ENCODE peak calls at places on chromosomes 13 and 19, in seven cellular contexts. W, A, N, V, R, C and G are unnamed samples.

GRCh38 chr19:50493171-50493570 is 16.5 kb upstream of the GARIN5A start:
- DNase-seq in C (no peak), R (no peak), W (no peak), N (no peak), A (peak), V (no peak), G (peak)

GRCh38 chr19:39746836-39747529 is 9.2 kb upstream of the CLC start:
- DNase-seq in W (no peak), N (no peak), A (no peak), R (no peak), V (no peak), C (no peak), G (no peak)

GRCh38 chr13:48944221-48944620 is 31.5 kb upstream of the FNDC3A start:
- DNase-seq in A (no peak), N (no peak), R (no peak), C (no peak), V (no peak), W (no peak), G (no peak)

GRCh38 chr13:28743499-28744083 is 24.8 kb upstream of the SLC46A3 start:
- DNase-seq in R (no peak), V (no peak), C (no peak), A (no peak), N (no peak), W (no peak), G (no peak)

GRCh38 chr19:35959040-35959967 is 23.1 kb downstream of the LRFN3 start:
- DNase-seq in R (no peak), V (no peak), A (peak), W (peak), C (no peak), N (peak), G (peak)

GRCh38 chr19:2239771-2240770 is 3.4 kb downstream of the SF3A2 start:
- DNase-seq in V (no peak), W (peak), N (no peak), C (peak), R (no peak), A (no peak), G (no peak)

GRCh38 chr19:17681505-17682125 is 6.5 kb downstream of the UNC13A start:
- DNase-seq in W (peak), V (peak), R (no peak), C (peak), N (no peak), A (peak), G (no peak)

GRCh38 chr13:21282065-21282464 is 105.6 kb downstream of the MRPL57 start:
- DNase-seq in W (no peak), R (no peak), C (no peak), V (no peak), A (no peak), N (no peak), G (no peak)

GRCh38 chr19:1466461-1467227 is 12.4 kb downstream of the C19orf25 start:
- DNase-seq in V (no peak), W (no peak), N (peak), A (no peak), R (no peak), C (no peak), G (no peak)

GRCh38 chr13:76837811-76838210 is 48.4 kb downstream of the KCTD12 start:
- DNase-seq in R (no peak), C (no peak), V (no peak), A (no peak), W (no peak), N (no peak), G (no peak)

GRCh38 chr19:33325920-33326319 is 23.6 kb upstream of the CEBPA start:
- DNase-seq in N (no peak), W (no peak), C (peak), R (no peak), V (no peak), A (no peak), G (no peak)

GRCh38 chr13:33740134-33740538 is 77.8 kb upstream of the RFC3 start:
- DNase-seq in C (peak), N (no peak), W (no peak), V (peak), R (no peak), A (no peak), G (no peak)

GRCh38 chr19:21158523-21159135 is 16.8 kb downstream of the ZNF431 start:
- DNase-seq in W (no peak), V (no peak), C (peak), N (no peak), R (no peak), A (no peak), G (no peak)

GRCh38 chr19:15730538-15730937 is 2.7 kb downstream of the OR10H2 start:
- DNase-seq in W (no peak), R (no peak), N (no peak), A (no peak), V (no peak), C (no peak), G (no peak)

GRCh38 chr13:40060318-40061007 is 405.0 kb downstream of the COG6 start:
- DNase-seq in N (peak), A (peak), C (peak), V (peak), R (no peak), W (peak), G (peak)

GRCh38 chr19:39141929-39142328 is 16.3 kb downstream of the PAK4 start:
- DNase-seq in V (no peak), A (no peak), W (no peak), N (no peak), C (no peak), R (no peak), G (no peak)

GRCh38 chr19:5103812-5104410 is 135.0 kb downstream of the KDM4B start:
- DNase-seq in N (no peak), R (no peak), W (no peak), C (no peak), V (no peak), A (no peak), G (no peak)
- H3K4me3 ChIP-seq in N (no peak), R (no peak), W (no peak), C (no peak), V (no peak), A (no peak), G (no peak)

GRCh38 chr19:29858621-29859020 is 46.8 kb downstream of the CCNE1 start:
- DNase-seq in C (no peak), V (no peak), A (no peak), N (no peak), R (no peak), W (no peak), G (no peak)
- H3K4me3 ChIP-seq in C (no peak), V (no peak), A (no peak), N (no peak), R (no peak), W (no peak), G (no peak)

DNA sequence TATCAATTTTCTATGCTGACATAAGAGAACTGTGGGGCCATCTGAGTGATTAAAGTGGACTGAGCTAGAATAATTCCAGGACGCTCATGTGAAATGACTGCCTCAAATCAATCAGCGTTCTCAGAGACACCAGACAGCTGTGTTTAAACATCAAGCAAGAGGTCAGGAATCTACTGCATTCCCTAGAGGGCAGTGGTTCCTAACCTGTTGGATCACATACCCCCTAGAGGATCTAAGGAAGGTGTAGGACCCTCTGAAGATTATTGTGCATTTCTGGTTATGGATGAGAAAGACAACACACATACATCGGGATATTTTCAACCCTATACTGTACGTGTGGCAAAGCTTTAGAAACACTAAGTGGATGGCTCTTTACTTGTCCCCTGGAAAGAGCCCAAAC is 51.8 kb upstream of the FREM2 start:
- DNase-seq in W (no peak), V (no peak), C (no peak), A (no peak), N (no peak), R (no peak), G (no peak)
- H3K4me3 ChIP-seq in W (no peak), V (no peak), C (no peak), A (no peak), N (no peak), R (no peak), G (no peak)

DNA sequence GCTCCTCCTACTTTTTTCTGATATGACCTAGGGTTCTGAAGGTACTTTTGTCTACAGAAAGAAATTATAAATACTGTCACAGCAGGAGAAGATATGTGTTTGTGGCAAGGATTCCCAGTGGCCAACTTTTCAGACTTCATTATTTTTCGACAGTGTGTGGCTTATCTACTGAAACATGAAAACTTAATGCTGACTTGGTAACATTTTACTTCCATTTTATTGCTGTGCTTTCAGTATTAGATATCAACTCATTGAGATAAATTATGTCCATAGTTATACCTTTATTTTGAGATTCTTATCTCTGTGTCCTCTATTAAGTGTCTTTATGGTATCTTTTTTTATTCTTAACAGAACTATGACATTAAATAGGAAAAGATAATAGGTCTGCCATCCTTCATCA is 700.0 kb downstream of the PCDH9 start:
- DNase-seq in R (no peak), V (no peak), C (no peak), A (no peak), N (no peak), W (no peak), G (no peak)
- H3K4me3 ChIP-seq in R (no peak), V (no peak), C (no peak), A (no peak), N (no peak), W (no peak), G (no peak)

DNA sequence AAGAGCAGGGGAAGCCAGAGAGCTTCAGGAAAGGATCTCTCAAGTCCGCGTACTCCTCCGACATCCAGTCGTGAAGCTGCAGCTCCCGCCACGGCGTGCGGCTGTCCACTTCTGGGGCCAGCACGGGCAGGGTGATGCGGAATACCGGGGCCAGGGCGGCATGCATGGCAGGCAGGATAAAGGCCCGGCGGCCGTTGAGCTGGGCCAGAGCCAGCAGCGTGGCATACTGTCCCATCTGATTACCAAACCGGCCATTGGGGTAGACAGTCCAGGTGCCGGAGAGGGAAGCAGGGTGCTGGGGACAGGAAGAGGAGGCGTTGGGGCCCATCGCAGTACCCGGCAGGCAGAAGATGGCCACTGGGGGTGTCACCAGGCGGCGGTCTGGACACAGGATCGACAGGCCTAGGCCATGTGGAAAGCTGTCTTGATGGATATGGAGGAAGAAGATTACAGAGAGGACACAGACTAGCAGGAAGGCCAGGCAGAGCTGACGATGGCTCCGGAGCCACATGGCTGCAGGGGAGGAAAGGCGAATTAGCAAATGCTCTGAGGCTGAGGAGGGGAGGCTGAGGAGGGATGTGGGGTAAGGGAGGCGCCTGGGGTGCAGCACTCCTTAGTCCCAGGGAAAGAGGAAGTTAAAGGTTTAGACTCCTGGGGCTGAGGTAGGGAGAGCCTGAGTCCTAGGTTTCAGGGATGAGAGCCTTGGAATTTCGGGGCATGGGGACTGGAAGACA is 1.5 kb downstream of the FUT1 start:
- DNase-seq in R (no peak), A (no peak), N (no peak), W (no peak), V (no peak), C (no peak), G (no peak)
- H3K4me3 ChIP-seq in R (no peak), A (peak), N (peak), W (no peak), V (no peak), C (no peak), G (no peak)

DNA sequence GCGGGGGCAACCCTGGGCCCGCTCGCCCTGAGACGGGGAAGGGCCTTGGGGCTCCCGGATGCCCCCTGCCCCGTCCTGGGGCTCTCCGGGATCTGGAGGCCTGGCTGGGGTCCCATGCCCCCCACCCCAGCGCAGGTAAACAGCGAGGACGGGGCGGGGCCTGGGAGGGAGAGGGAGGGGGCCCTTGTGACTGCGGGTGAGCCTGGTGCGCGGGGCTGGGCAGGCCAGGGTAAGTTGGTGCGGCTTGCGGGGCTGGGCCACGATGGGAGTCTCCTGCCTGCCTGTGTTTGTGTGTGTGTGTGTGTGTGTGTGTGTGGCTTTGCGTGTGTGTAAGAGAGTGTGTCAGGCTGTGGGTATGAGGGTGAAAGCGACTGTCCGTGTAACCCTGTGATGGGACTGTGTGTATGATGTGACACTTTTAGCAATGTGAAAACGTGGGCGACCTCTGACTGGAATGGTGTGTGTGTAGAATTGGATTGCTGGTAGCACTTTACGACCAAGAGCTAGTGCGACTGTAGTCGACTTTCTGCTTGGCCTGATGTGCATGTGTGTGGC is 426 bp downstream of the KLC3 start:
- DNase-seq in A (no peak), R (no peak), N (no peak), W (no peak), C (peak), V (no peak), G (no peak)
- H3K4me3 ChIP-seq in A (peak), R (peak), N (peak), W (peak), C (no peak), V (no peak), G (no peak)

DNA sequence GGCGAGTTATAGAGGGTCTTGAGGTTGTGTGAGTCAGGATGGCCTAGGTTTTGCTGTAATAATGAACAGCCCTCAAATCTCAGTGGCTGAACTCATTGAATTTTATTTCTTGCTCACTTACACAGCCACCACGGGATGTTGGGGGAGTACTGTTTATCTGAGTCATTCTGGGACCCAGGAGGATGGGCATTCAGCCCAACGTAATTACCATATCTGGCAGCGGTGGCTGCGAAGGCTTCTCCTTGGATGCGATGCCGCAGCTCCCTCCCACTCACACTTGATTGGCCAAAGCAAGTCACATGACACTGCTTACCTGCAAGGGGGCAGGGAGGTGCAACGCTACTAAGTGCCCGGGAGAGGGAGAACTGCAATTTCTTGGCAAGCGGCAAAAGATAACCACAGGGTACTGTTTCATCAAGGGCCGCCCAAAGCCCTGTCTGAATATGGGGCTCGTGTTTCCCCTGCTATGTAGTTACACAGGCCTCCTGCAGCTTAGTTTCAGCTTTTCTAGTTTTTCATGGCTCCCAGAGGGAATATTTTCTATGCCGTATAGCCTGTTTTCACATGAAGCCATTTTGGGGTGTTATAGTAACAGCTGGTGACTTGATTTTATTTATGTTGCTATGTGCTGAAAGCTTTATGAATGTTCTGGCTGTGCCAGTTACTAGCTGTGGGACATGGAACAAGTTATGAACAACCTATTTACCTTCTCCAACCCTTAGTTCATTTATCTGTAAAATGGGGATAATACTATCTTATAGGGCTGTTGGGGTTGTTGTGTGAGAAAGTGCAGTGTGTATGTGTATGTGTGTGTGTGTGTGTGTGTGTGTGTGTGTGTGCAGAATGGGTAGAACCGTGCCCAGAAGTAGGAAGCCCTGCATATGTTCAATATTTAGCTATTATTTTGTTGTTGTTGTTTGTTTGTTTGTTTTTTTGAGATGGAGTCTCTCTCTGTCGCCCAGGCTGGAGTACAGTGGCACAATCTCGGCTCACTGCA is 20.1 kb downstream of the ZSWIM9 start:
- DNase-seq in N (no peak), W (peak), A (no peak), C (no peak), R (no peak), V (no peak), G (peak)
- H3K4me3 ChIP-seq in N (no peak), W (no peak), A (no peak), C (no peak), R (no peak), V (no peak), G (no peak)

GRCh38 chr13:95056266-95056665 is 245.0 kb downstream of the ABCC4 start:
- DNase-seq in N (no peak), C (no peak), A (no peak), V (no peak), W (no peak), R (no peak), G (no peak)

GRCh38 chr13:95059306-95059705 is 241.9 kb downstream of the ABCC4 start:
- DNase-seq in V (no peak), A (no peak), W (no peak), C (no peak), N (no peak), R (no peak), G (no peak)

GRCh38 chr13:95058680-95059079 is 242.6 kb downstream of the ABCC4 start:
- DNase-seq in R (no peak), C (no peak), N (no peak), V (no peak), W (no peak), A (no peak), G (no peak)

GRCh38 chr13:95060120-95060519 is 241.1 kb downstream of the ABCC4 start:
- DNase-seq in C (no peak), W (no peak), V (no peak), A (no peak), N (no peak), R (no peak), G (no peak)
- H3K4me3 ChIP-seq in C (no peak), W (no peak), V (no peak), A (no peak), N (no peak), R (no peak), G (no peak)

GRCh38 chr19:10694706-10695105 is 6.5 kb upstream of the QTRT1 start:
- DNase-seq in C (no peak), A (no peak), V (no peak), N (no peak), R (no peak), W (no peak), G (no peak)
- H3K4me3 ChIP-seq in C (no peak), A (no peak), V (no peak), N (no peak), R (no peak), W (no peak), G (no peak)

DNA sequence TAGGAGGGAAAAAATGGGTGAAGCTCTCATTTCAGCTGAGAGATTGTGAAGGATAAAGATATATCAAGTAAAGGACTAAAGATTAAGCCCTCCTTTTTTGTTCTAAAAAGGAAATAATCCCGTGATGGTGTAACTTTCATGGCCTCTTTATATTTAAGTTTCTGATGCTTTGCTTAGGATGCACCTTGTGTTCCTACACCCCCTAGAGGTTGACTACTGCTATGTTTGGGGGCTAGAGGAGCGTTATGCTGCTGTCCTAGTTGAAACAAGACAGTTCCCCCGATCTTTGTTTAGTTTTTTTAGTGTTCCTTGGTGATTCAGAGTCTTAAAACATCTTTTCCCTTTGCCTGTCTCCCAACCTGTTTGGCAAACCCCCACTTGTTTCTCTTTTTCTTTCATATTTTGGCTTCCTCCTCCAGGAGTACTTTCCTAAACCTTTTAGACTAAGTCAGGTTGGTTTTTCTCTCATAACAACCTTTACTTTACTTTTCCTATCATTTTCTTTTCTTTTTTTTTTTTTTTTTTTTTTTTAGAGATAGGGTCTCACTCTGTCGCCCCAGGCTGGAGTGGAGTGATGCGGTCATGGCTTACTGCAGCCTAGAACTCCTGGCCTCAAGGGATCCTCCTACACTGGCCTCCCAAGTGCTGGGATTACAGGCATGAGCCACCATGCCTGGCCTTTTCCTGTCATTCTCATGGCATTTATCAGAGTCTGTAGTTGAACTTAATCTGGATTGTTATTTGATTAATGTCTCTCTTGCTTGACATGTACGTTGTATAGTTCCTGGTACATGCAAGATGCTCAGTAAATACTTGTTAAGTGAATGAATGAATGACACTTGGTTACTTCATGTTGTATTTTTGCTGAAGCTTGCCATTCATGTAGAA is 2.8 kb downstream of the UBA2 start:
- DNase-seq in W (no peak), N (no peak), R (peak), A (no peak), V (no peak), C (peak), G (no peak)
- H3K4me3 ChIP-seq in W (no peak), N (no peak), R (no peak), A (peak), V (no peak), C (no peak), G (peak)